ENCODE peak calls at places on chromosome 14, in eight cellular contexts. S, M, G, T, R, W, H and I are unnamed samples.

GRCh38 chr14:88554458-88555286 is at the start of gene PTPN21:
- DNase-seq in S (peak), M (peak), G (no peak), T (peak), R (peak), W (no peak), H (peak), I (peak)

GRCh38 chr14:54567224-54567633 is 301 bp downstream of the SAMD4A start:
- DNase-seq in S (peak), M (peak), G (no peak), T (no peak), R (peak), W (no peak), H (peak), I (no peak)

GRCh38 chr14:77052281-77053044 is 24.0 kb upstream of the IRF2BPL start:
- DNase-seq in S (no peak), M (no peak), G (no peak), T (no peak), R (peak), W (no peak), H (no peak), I (peak)

GRCh38 chr14:90654831-90655276 is 161.4 kb downstream of the TTC7B start:
- DNase-seq in S (no peak), M (no peak), G (no peak), T (no peak), R (no peak), W (no peak), H (no peak), I (no peak)

GRCh38 chr14:95336192-95336760 is 16.6 kb upstream of the CLMN start:
- DNase-seq in S (no peak), M (no peak), G (no peak), T (no peak), R (no peak), W (no peak), H (no peak), I (peak)

GRCh38 chr14:50407089-50407813 is 10.6 kb upstream of the CDKL1 start:
- DNase-seq in S (no peak), M (no peak), G (no peak), T (no peak), R (no peak), W (no peak), H (no peak), I (no peak)

GRCh38 chr14:81655423-81656314 is 122.0 kb upstream of the SEL1L start:
- DNase-seq in S (no peak), M (no peak), G (no peak), T (no peak), R (no peak), W (no peak), H (no peak), I (no peak)

GRCh38 chr14:68784298-68784910 is 8.5 kb downstream of the ZFP36L1 start:
- DNase-seq in S (no peak), M (no peak), G (no peak), T (no peak), R (peak), W (peak), H (peak), I (peak)

GRCh38 chr14:68809524-68809923 is 16.7 kb upstream of the ZFP36L1 start:
- DNase-seq in S (no peak), M (no peak), G (no peak), T (no peak), R (no peak), W (no peak), H (peak), I (peak)

GRCh38 chr14:85532981-85533820 is 3.3 kb downstream of the FLRT2 start:
- DNase-seq in S (peak), M (no peak), G (no peak), T (peak), R (peak), W (peak), H (peak), I (no peak)

GRCh38 chr14:52876311-52876710 is 74.5 kb downstream of the FERMT2 start:
- DNase-seq in S (no peak), M (no peak), G (no peak), T (no peak), R (no peak), W (no peak), H (no peak), I (no peak)

GRCh38 chr14:31505411-31505810 is 17.6 kb upstream of the GPR33 start:
- DNase-seq in S (no peak), M (no peak), G (no peak), T (no peak), R (no peak), W (no peak), H (no peak), I (no peak)

GRCh38 chr14:74083161-74083560 is 1.1 kb downstream of the ALDH6A1 start:
- DNase-seq in S (peak), M (no peak), G (no peak), T (no peak), R (no peak), W (no peak), H (no peak), I (no peak)

GRCh38 chr14:83994020-83994419 is 1535.9 kb upstream of the FLRT2 start:
- DNase-seq in S (no peak), M (no peak), G (no peak), T (no peak), R (no peak), W (no peak), H (no peak), I (no peak)

GRCh38 chr14:54857830-54858269 is 44.8 kb downstream of the GCH1 start:
- DNase-seq in S (no peak), M (no peak), G (no peak), T (no peak), R (no peak), W (no peak), H (no peak), I (no peak)

GRCh38 chr14:106840258-106840657 is 1313.9 kb downstream of the TMEM121 start:
- DNase-seq in S (no peak), M (no peak), G (no peak), T (no peak), R (no peak), W (no peak), H (no peak), I (no peak)

GRCh38 chr14:104996483-104996882 is 10.9 kb downstream of the CLBA1 start:
- DNase-seq in S (no peak), M (no peak), G (no peak), T (no peak), R (no peak), W (no peak), H (peak), I (no peak)
- H3K27ac ChIP-seq in S (no peak), M (no peak), G (no peak), T (no peak), R (no peak), W (no peak), H (no peak), I (no peak)

DNA sequence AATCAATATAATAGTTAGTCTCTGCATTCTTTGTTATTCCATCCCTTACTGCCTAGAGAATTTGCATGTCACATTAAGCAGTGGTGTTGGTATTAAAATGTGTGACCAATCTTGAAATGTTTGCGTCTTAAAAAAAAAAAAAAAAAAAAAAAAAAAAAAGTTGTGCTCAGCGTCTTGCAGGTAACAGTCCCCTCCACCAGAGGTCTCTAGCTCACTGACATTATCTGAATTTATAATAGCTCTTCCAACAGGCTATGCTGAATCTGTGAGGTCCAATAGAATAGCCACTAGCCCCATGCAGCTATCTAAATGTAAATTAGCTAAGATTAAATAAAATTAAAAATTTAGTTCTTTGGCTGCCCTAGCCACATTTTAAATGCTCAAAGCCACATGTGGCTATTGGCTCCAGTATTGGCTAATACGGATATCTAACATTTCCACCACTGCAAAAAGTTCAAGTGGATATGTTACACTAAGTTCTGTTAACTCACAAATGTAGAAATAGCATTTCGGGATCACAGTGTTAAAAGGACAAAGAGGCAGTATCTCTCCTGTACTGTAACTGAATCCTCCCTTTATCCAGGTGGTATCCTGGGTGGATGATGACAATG is 28.7 kb downstream of the NKX2-8 start:
- DNase-seq in S (peak), M (no peak), G (no peak), T (no peak), R (no peak), W (no peak), H (no peak), I (no peak)
- TF ChIP-seq CTCF in S (peak), M (peak), G (peak), T (peak), R (peak), W (no peak), H (peak), I (peak)

GRCh38 chr14:101851183-101851582 is 89.7 kb downstream of the PPP2R5C start:
- DNase-seq in S (no peak), M (no peak), G (no peak), T (no peak), R (no peak), W (no peak), H (no peak), I (no peak)

GRCh38 chr14:101853455-101854018 is 92.0 kb downstream of the PPP2R5C start:
- DNase-seq in S (peak), M (no peak), G (no peak), T (no peak), R (no peak), W (no peak), H (no peak), I (no peak)

GRCh38 chr14:101852785-101853184 is 91.3 kb downstream of the PPP2R5C start:
- DNase-seq in S (no peak), M (no peak), G (no peak), T (no peak), R (no peak), W (no peak), H (no peak), I (no peak)

GRCh38 chr14:101849640-101850039 is 88.1 kb downstream of the PPP2R5C start:
- DNase-seq in S (no peak), M (no peak), G (no peak), T (no peak), R (no peak), W (no peak), H (no peak), I (no peak)

DNA sequence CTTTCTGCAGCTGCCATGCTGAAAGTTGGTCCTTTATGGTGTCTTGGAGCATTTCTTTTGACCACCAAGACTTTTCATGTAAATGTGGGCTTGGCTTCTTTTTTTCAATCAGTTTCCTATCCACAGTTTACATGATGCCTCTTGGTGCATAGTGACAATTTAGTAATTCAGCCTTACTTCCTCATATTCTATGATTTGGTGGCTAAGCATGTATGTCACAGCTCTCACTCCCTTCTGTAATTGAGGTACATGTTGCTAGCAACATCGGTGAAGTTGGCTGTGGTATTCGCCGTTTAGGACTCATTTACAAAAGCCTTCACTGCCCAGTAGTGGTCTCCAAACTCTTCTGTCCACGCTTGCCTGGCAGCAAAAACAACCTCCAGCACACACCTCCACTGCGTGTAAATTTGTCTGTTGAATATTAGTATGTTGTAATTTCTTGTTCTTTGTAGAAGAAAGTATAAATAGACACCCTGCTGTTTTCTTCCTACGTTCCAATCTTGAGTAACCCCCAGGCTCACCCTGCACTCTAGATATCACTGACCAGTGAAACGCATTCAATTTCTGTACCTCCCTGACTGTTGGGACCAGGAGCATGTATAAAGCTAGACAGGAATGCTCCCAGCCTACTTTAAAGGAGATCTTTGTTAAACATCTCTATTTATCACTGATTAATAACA is 90.3 kb downstream of the PPP2R5C start:
- DNase-seq in S (no peak), M (no peak), G (no peak), T (no peak), R (no peak), W (no peak), H (no peak), I (no peak)
- H3K27ac ChIP-seq in S (no peak), M (peak), G (no peak), T (no peak), R (no peak), W (no peak), H (no peak), I (no peak)

GRCh38 chr14:104157303-104157928 is 19.0 kb downstream of the KIF26A start:
- DNase-seq in S (peak), M (no peak), G (no peak), T (no peak), R (no peak), W (no peak), H (no peak), I (no peak)
- TF ChIP-seq CTCF in S (peak), M (no peak), G (no peak), T (no peak), R (no peak), W (no peak), H (no peak), I (no peak)

GRCh38 chr14:23647619-23648018 is 11.5 kb downstream of the DHRS2 start:
- DNase-seq in S (no peak), M (no peak), G (no peak), T (no peak), R (no peak), W (no peak), H (no peak), I (no peak)

GRCh38 chr14:23644919-23645336 is 8.8 kb downstream of the DHRS2 start:
- DNase-seq in S (no peak), M (no peak), G (no peak), T (no peak), R (no peak), W (no peak), H (no peak), I (no peak)

GRCh38 chr14:23646648-23647549 is 10.7 kb downstream of the DHRS2 start:
- DNase-seq in S (no peak), M (no peak), G (no peak), T (no peak), R (no peak), W (no peak), H (no peak), I (no peak)

GRCh38 chr14:23645504-23645811 is 9.3 kb downstream of the DHRS2 start:
- DNase-seq in S (no peak), M (no peak), G (no peak), T (no peak), R (no peak), W (no peak), H (no peak), I (no peak)

DNA sequence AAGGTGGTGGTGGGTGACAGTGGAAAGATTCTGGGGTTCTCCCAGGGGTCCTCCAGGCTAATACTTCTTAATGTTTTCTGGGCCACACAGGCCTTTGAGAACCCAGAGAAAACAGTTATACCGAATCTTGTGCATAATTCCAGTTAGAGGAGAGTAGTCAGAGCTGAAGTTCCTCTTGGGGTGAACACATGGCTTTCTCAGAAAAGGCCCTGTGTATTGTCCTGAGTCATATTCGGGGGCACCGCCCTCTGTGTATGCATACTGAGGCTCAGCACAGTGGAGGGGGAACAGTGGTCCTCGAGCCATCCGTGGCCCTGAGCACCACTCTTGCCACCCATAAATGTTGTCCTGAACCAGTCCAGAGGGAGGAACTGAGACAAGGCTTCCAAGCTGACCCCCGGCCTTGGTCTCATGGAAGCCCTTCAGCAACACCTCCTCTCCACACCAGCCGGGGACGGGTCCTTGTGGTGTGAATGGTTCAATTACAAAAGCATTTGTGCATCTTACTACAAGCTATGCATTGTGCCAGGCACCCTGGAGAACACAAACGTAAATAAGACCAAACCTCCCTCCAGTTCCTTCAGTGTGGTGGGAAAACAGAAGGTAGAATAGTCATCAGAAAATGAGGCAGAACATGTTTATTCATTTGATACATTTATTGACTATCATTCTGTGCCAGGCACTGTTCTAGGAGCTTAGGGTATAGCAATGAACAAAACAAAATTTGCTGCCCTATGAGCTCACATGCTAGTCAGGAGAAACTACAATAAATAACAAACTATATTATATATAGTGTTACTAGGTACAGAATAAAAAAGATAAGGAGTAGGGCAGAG is 9.9 kb downstream of the DHRS2 start:
- DNase-seq in S (no peak), M (no peak), G (no peak), T (no peak), R (no peak), W (no peak), H (no peak), I (no peak)
- H3K27ac ChIP-seq in S (no peak), M (no peak), G (no peak), T (no peak), R (no peak), W (no peak), H (no peak), I (no peak)

GRCh38 chr14:99475179-99475578 is 5.5 kb downstream of the SETD3 start:
- DNase-seq in S (no peak), M (no peak), G (no peak), T (no peak), R (no peak), W (no peak), H (no peak), I (no peak)
- TF ChIP-seq CTCF in S (no peak), M (no peak), G (no peak), T (no peak), R (no peak), W (no peak), H (no peak), I (no peak)

DNA sequence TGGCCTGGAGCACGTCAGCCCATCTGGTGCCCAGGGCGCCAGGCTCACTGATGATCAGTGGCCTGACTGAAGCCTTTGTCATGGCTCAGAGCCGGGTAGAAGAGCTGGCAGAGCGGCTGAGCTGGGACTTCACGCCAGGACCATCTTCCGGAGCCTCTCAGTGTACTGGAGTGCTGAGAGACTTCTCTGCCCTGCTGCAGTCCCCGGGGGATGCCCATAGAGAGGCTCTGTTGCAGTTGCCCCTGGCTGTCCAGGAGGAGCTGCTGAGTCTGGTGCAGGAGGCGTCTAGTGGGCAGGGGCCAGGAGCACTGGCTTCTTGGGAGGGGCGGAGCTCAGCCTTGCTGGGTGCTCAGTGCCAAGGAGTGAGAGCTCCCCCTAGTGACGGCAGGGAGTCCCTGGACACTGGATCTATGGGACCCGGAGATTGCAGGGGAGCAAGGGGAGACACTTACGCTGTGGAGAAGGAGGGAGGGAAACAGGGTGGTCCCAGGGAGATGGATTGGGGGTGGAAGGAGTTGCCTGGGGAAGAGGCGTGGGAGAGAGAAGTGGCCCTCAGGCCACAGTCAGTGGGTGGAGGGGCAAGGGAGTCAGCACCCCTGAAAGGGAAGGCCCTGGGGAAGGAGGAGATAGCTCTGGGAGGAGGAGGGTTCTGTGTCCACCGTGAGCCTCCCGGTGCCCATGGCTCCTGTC is 2.0 kb downstream of the KHNYN start:
- DNase-seq in S (peak), M (peak), G (peak), T (peak), R (peak), W (peak), H (peak), I (peak)
- H3K27ac ChIP-seq in S (no peak), M (peak), G (peak), T (peak), R (peak), W (peak), H (peak), I (peak)

GRCh38 chr14:103100281-103101121 is 6.0 kb downstream of the EXOC3L4 start:
- DNase-seq in S (no peak), M (no peak), G (no peak), T (no peak), R (no peak), W (no peak), H (no peak), I (no peak)

GRCh38 chr14:103099733-103100280 is 5.3 kb downstream of the EXOC3L4 start:
- DNase-seq in S (no peak), M (no peak), G (no peak), T (no peak), R (no peak), W (no peak), H (no peak), I (no peak)

GRCh38 chr14:103097994-103098957 is 3.8 kb downstream of the EXOC3L4 start:
- DNase-seq in S (no peak), M (no peak), G (no peak), T (no peak), R (no peak), W (no peak), H (no peak), I (no peak)

GRCh38 chr14:103097244-103097993 is 2.9 kb downstream of the EXOC3L4 start:
- DNase-seq in S (no peak), M (no peak), G (no peak), T (no peak), R (no peak), W (no peak), H (no peak), I (no peak)

GRCh38 chr14:103099081-103099732 is 4.7 kb downstream of the EXOC3L4 start:
- DNase-seq in S (no peak), M (no peak), G (no peak), T (no peak), R (no peak), W (no peak), H (no peak), I (no peak)
- TF ChIP-seq CTCF in S (no peak), M (no peak), G (no peak), T (no peak), R (no peak), W (no peak), H (no peak), I (no peak)

DNA sequence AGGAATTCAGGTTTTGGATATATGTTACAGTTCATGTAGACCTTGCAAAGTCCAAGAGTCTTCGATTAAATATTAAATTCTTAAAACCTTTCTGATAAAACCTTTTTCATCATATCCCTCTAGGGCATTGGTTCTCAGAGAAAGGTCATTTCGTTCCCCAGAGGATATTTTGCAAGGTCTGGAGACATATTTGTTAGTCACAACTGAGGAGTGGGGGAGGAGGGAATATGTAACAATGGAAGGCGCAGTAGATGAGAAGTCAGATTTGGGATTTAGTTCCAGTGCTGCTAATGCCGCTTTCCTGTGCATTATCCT is 5.3 kb downstream of the TMEM253 start:
- DNase-seq in S (no peak), M (no peak), G (no peak), T (no peak), R (no peak), W (no peak), H (no peak), I (no peak)
- H3K27ac ChIP-seq in S (no peak), M (peak), G (no peak), T (peak), R (peak), W (peak), H (peak), I (peak)

GRCh38 chr14:67517083-67517482 is 16.0 kb upstream of the PLEKHH1 start:
- DNase-seq in S (peak), M (no peak), G (no peak), T (no peak), R (no peak), W (no peak), H (no peak), I (no peak)
- TF ChIP-seq CTCF in S (peak), M (no peak), G (no peak), T (no peak), R (no peak), W (no peak), H (no peak), I (no peak)